ENCODE peak calls at places on chromosome 13, in nine cellular contexts. U is brain microvascular endothelial cell, F is tibial artery, X is ovary, N is body of pancreas, O is lower leg skin, J is Calu3, H is stomach, C is tibial nerve. Y is an unnamed sample.

GRCh38 chr13:114067381-114067885 is 65.0 kb downstream of the RASA3 start:
- DNase-seq in U (no peak), F (no peak), X (no peak), N (no peak), O (no peak), J (no peak), H (no peak), C (peak), Y (no peak)

GRCh38 chr13:87393358-87393757 is 277.8 kb upstream of the SLITRK5 start:
- DNase-seq in U (no peak), F (no peak), X (no peak), N (no peak), O (no peak), J (no peak), H (no peak), C (no peak), Y (no peak)

GRCh38 chr13:45879666-45880065 is 28.1 kb upstream of the SIAH3 start:
- DNase-seq in U (no peak), F (no peak), X (no peak), N (peak), O (no peak), J (peak), H (peak), C (no peak), Y (no peak)

GRCh38 chr13:25489238-25489637 is 117.5 kb downstream of the ATP8A2 start:
- DNase-seq in U (no peak), F (no peak), X (no peak), N (no peak), O (no peak), J (no peak), H (no peak), C (no peak), Y (no peak)

GRCh38 chr13:72953391-72953960 is 105.3 kb upstream of the KLF5 start:
- DNase-seq in U (no peak), F (no peak), X (no peak), N (peak), O (no peak), J (no peak), H (peak), C (no peak), Y (no peak)

GRCh38 chr13:113151745-113152707 is 6.4 kb upstream of the PROZ start:
- DNase-seq in U (peak), F (no peak), X (peak), N (no peak), O (no peak), J (no peak), H (no peak), C (no peak), Y (peak)

GRCh38 chr13:90562388-90562787 is 785.1 kb upstream of the MIR17HG start:
- DNase-seq in U (no peak), F (no peak), X (no peak), N (no peak), O (no peak), J (no peak), H (no peak), C (no peak), Y (no peak)

GRCh38 chr13:101416181-101417042 is at the start of gene NALCN:
- DNase-seq in U (no peak), F (peak), X (no peak), N (peak), O (no peak), J (peak), H (no peak), C (no peak), Y (no peak)

GRCh38 chr13:57996717-57997116 is 365.2 kb downstream of the PCDH17 start:
- DNase-seq in U (no peak), F (no peak), X (no peak), N (no peak), O (no peak), J (no peak), H (no peak), C (no peak), Y (no peak)

GRCh38 chr13:68509734-68510621 is 1279.8 kb upstream of the PCDH9 start:
- DNase-seq in U (no peak), F (no peak), X (no peak), N (no peak), O (no peak), J (no peak), H (no peak), C (no peak), Y (no peak)

GRCh38 chr13:101327844-101328243 is 88.5 kb downstream of the NALCN start:
- DNase-seq in U (no peak), F (no peak), X (no peak), N (no peak), O (no peak), J (no peak), H (no peak), C (no peak), Y (no peak)

GRCh38 chr13:55244991-55245644 is 1895.6 kb upstream of the PRR20A start:
- DNase-seq in U (no peak), F (no peak), X (no peak), N (peak), O (no peak), J (no peak), H (no peak), C (no peak), Y (no peak)

GRCh38 chr13:37627428-37627827 is 28.9 kb upstream of the POSTN start:
- DNase-seq in U (no peak), F (no peak), X (no peak), N (no peak), O (no peak), J (no peak), H (no peak), C (no peak), Y (no peak)

GRCh38 chr13:59680429-59681024 is 483.2 kb downstream of the DIAPH3 start:
- DNase-seq in U (no peak), F (no peak), X (no peak), N (no peak), O (no peak), J (no peak), H (no peak), C (no peak), Y (no peak)

GRCh38 chr13:85729296-85729695 is 69.9 kb downstream of the SLITRK6 start:
- DNase-seq in U (no peak), F (no peak), X (no peak), N (no peak), O (no peak), J (no peak), H (no peak), C (no peak), Y (no peak)

GRCh38 chr13:66513728-66514127 is 716.4 kb downstream of the PCDH9 start:
- DNase-seq in U (peak), F (no peak), X (no peak), N (no peak), O (no peak), J (no peak), H (no peak), C (no peak), Y (no peak)

GRCh38 chr13:78998736-78999135 is 339.8 kb upstream of the OBI1 start:
- DNase-seq in U (no peak), F (no peak), X (no peak), N (no peak), O (no peak), J (no peak), H (no peak), C (no peak), Y (no peak)

GRCh38 chr13:109454167-109454917 is 332.0 kb downstream of the IRS2 start:
- DNase-seq in U (no peak), F (no peak), X (no peak), N (no peak), O (no peak), J (no peak), H (no peak), C (no peak), Y (no peak)

GRCh38 chr13:98584668-98585397 is 7.9 kb upstream of the STK24 start:
- DNase-seq in U (no peak), F (no peak), X (no peak), N (no peak), O (no peak), J (no peak), H (no peak), C (no peak), Y (no peak)

GRCh38 chr13:110157718-110158117 is 149.2 kb downstream of the COL4A1 start:
- DNase-seq in U (no peak), F (no peak), X (no peak), N (peak), O (no peak), J (no peak), H (no peak), C (no peak), Y (no peak)

GRCh38 chr13:110712081-110712848 is 1.2 kb upstream of the ING1 start:
- DNase-seq in U (peak), F (peak), X (peak), N (peak), O (peak), J (peak), H (peak), C (peak), Y (no peak)

GRCh38 chr13:111493468-111493867 is 173.0 kb downstream of the TEX29 start:
- DNase-seq in U (no peak), F (peak), X (no peak), N (no peak), O (no peak), J (no peak), H (peak), C (no peak), Y (no peak)

GRCh38 chr13:113123226-113124150 is 889 bp downstream of the F10 start:
- DNase-seq in U (no peak), F (peak), X (no peak), N (no peak), O (no peak), J (no peak), H (no peak), C (no peak), Y (no peak)

GRCh38 chr13:26811636-26812035 is 51.0 kb upstream of the GPR12 start:
- DNase-seq in U (no peak), F (no peak), X (no peak), N (no peak), O (no peak), J (no peak), H (no peak), C (no peak), Y (no peak)

GRCh38 chr13:98842074-98842473 is 89.6 kb upstream of the SLC15A1 start:
- DNase-seq in U (no peak), F (no peak), X (no peak), N (no peak), O (no peak), J (no peak), H (no peak), C (no peak), Y (no peak)

GRCh38 chr13:36432106-36432544 is at the start of gene CCNA1:
- DNase-seq in U (no peak), F (no peak), X (no peak), N (peak), O (no peak), J (no peak), H (peak), C (no peak), Y (no peak)

GRCh38 chr13:67150608-67151007 is 79.5 kb downstream of the PCDH9 start:
- DNase-seq in U (no peak), F (no peak), X (no peak), N (no peak), O (no peak), J (no peak), H (no peak), C (no peak), Y (no peak)

GRCh38 chr13:36029171-36029570 is 102.0 kb downstream of the DCLK1 start:
- DNase-seq in U (peak), F (no peak), X (no peak), N (no peak), O (no peak), J (no peak), H (no peak), C (no peak), Y (no peak)

GRCh38 chr13:57666554-57666953 is 35.0 kb downstream of the PCDH17 start:
- DNase-seq in U (no peak), F (no peak), X (no peak), N (no peak), O (no peak), J (no peak), H (no peak), C (no peak), Y (no peak)

GRCh38 chr13:49292742-49293498 is 45.2 kb downstream of the CDADC1 start:
- DNase-seq in U (peak), F (peak), X (peak), N (peak), O (no peak), J (no peak), H (peak), C (no peak), Y (no peak)

GRCh38 chr13:99486996-99487395 is 14.3 kb upstream of the TM9SF2 start:
- DNase-seq in U (no peak), F (no peak), X (no peak), N (no peak), O (no peak), J (no peak), H (no peak), C (no peak), Y (no peak)

GRCh38 chr13:89748716-89749115 is 1598.8 kb upstream of the MIR17HG start:
- DNase-seq in U (no peak), F (no peak), X (no peak), N (no peak), O (no peak), J (no peak), H (no peak), C (no peak), Y (no peak)

GRCh38 chr13:25945596-25945995 is 106.2 kb downstream of the SHISA2 start:
- DNase-seq in U (peak), F (no peak), X (no peak), N (peak), O (no peak), J (no peak), H (no peak), C (no peak), Y (no peak)

GRCh38 chr13:45209229-45209628 is 8.4 kb upstream of the KCTD4 start:
- DNase-seq in U (no peak), F (no peak), X (no peak), N (no peak), O (no peak), J (no peak), H (no peak), C (no peak), Y (no peak)

GRCh38 chr13:113647351-113648217 is 10.4 kb downstream of the ATP4B start:
- DNase-seq in U (no peak), F (peak), X (peak), N (peak), O (peak), J (peak), H (peak), C (peak), Y (no peak)

GRCh38 chr13:31408927-31409326 is 209.2 kb downstream of the B3GLCT start:
- DNase-seq in U (no peak), F (no peak), X (no peak), N (no peak), O (peak), J (no peak), H (no peak), C (no peak), Y (no peak)

GRCh38 chr13:31413531-31413930 is 213.8 kb downstream of the B3GLCT start:
- DNase-seq in U (no peak), F (no peak), X (no peak), N (no peak), O (no peak), J (no peak), H (no peak), C (no peak), Y (no peak)

GRCh38 chr13:31409678-31410356 is 210.0 kb downstream of the B3GLCT start:
- DNase-seq in U (no peak), F (no peak), X (no peak), N (no peak), O (no peak), J (no peak), H (no peak), C (no peak), Y (no peak)
- TF ChIP-seq CTCF in U (peak), F (no peak), X (no peak), N (no peak), O (no peak), J (no peak), H (no peak), C (no peak), Y (peak)

GRCh38 chr13:94710881-94711560 is 1.3 kb downstream of the SOX21 start:
- DNase-seq in U (no peak), F (peak), X (no peak), N (no peak), O (no peak), J (peak), H (no peak), C (no peak), Y (no peak)
- TF ChIP-seq CTCF in U (peak), F (no peak), X (no peak), N (no peak), O (no peak), J (no peak), H (no peak), C (no peak), Y (peak)

DNA sequence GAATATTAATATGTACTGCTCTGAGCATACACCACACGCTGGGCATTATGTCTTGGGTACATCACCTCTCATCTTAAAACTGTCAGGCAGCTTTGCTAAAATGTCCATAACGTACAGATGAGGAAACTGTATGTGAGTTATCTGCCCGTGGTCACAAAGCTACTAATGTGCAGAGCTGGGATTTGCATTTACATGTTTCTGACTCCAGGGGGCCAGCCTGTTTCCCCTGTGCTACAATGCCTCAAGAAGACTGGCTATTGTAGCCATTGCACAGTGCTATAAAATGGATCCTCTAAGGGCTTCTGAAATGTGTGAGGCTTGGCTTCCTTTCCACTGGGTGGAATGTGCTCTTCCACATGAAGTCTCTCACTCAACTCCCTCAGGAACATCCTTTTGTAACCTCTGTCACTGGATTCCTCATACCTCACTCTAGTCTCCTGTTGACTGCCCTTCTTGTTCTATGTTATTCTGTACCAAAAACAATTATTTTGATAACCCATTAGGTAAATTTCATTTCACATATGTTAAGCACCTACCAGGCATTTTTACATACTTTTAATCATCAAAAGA is 95.6 kb upstream of the HTR2A start:
- DNase-seq in U (peak), F (no peak), X (no peak), N (no peak), O (no peak), J (peak), H (no peak), C (no peak), Y (no peak)
- TF ChIP-seq CTCF in U (peak), F (no peak), X (no peak), N (no peak), O (no peak), J (peak), H (no peak), C (no peak), Y (peak)

GRCh38 chr13:23567792-23568480 is 2.3 kb upstream of the TNFRSF19 start:
- DNase-seq in U (peak), F (no peak), X (no peak), N (no peak), O (no peak), J (peak), H (no peak), C (no peak), Y (no peak)
- TF ChIP-seq CTCF in U (peak), F (no peak), X (no peak), N (no peak), O (no peak), J (no peak), H (no peak), C (no peak), Y (no peak)

GRCh38 chr13:33696530-33696929 is 121.4 kb upstream of the RFC3 start:
- DNase-seq in U (no peak), F (no peak), X (no peak), N (no peak), O (no peak), J (no peak), H (no peak), C (no peak), Y (no peak)

GRCh38 chr13:33691980-33692379 is 126.0 kb upstream of the RFC3 start:
- DNase-seq in U (no peak), F (no peak), X (no peak), N (no peak), O (no peak), J (no peak), H (no peak), C (no peak), Y (no peak)

GRCh38 chr13:33694546-33694945 is 123.4 kb upstream of the RFC3 start:
- DNase-seq in U (no peak), F (no peak), X (no peak), N (no peak), O (no peak), J (no peak), H (no peak), C (no peak), Y (no peak)

GRCh38 chr13:33690321-33690720 is 127.6 kb upstream of the RFC3 start:
- DNase-seq in U (no peak), F (no peak), X (no peak), N (no peak), O (no peak), J (no peak), H (no peak), C (no peak), Y (no peak)

DNA sequence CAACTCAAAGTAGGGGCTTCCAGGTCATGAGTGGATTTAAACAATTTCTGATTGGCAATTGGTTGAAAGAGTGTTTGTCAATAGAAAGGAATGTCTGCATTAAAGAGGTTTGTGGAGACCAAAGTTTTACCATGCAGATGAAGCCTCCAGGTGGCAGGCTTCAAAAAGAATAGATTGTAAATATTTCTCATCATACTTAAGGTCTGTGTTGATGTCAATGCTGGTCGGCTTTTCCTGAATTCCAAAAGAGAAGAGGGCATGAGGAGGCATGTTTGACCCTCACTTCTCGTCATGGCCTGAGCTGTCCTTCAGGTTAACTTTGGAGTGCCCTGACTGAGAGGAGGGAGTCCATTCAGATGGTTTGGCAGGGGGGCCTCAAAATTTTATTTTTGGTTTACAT is 125.4 kb upstream of the RFC3 start:
- DNase-seq in U (no peak), F (no peak), X (no peak), N (no peak), O (no peak), J (no peak), H (no peak), C (no peak), Y (no peak)
- TF ChIP-seq CTCF in U (no peak), F (no peak), X (no peak), N (no peak), O (no peak), J (no peak), H (no peak), C (no peak), Y (no peak)

GRCh38 chr13:74136089-74136658 is 2.0 kb upstream of the KLF12 start:
- DNase-seq in U (peak), F (peak), X (peak), N (peak), O (no peak), J (no peak), H (peak), C (no peak), Y (no peak)
- TF ChIP-seq CTCF in U (peak), F (no peak), X (no peak), N (no peak), O (no peak), J (no peak), H (no peak), C (no peak), Y (no peak)

GRCh38 chr13:53266757-53267156 is 238.1 kb downstream of the OLFM4 start:
- DNase-seq in U (no peak), F (no peak), X (no peak), N (no peak), O (no peak), J (no peak), H (no peak), C (no peak), Y (no peak)
- TF ChIP-seq CTCF in U (no peak), F (no peak), X (no peak), N (no peak), O (no peak), J (no peak), H (no peak), C (no peak), Y (no peak)

GRCh38 chr13:107512551-107512950 is 702.8 kb downstream of the LIG4 start:
- DNase-seq in U (no peak), F (no peak), X (no peak), N (no peak), O (no peak), J (no peak), H (no peak), C (no peak), Y (no peak)
- TF ChIP-seq CTCF in U (no peak), F (no peak), X (no peak), N (no peak), O (no peak), J (no peak), H (no peak), C (no peak), Y (no peak)

DNA sequence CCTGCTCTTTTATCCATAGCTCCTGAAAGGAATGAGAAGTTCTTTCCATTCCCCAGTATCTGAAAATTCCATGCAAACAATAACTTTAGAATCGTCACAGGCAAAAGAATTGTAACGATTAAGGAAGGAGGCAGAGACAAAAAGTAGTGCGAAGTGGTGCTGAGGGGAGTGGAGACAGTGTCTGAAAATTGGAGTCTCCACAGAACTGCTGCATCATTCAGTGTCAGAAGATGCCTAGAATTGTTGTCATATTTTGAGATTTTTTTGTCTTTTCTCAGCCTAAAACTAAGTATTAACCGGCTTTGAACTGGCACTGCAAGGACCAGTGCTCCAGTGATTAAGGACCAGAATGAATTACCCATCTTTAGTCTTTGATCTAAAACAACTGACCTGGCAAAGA is 293.5 kb downstream of the EFNB2 start:
- DNase-seq in U (peak), F (no peak), X (no peak), N (no peak), O (no peak), J (no peak), H (no peak), C (no peak), Y (no peak)
- TF ChIP-seq CTCF in U (no peak), F (no peak), X (no peak), N (no peak), O (no peak), J (no peak), H (no peak), C (no peak), Y (no peak)